ENCODE peak calls at places on chromosomes 12 and 14, in seven cellular contexts. P is CD4-positive, CD25-positive, alpha-beta regulatory T cell; C is IMR-90; A is lung; F is cardiac muscle cell; K is heart left ventricle; T is lower lobe of right lung. M is an unnamed sample. For H3K36me3, the result is how much of the 10 kb centered on the place peaks cover.

GRCh38 chr14:22185191-22185590 is 403.8 kb downstream of the DAD1 start:
- DNase-seq in T (no peak), F (no peak), C (peak), K (no peak), A (no peak), P (no peak), M (no peak)

GRCh38 chr14:100546051-100546443 is 41.2 kb downstream of the BEGAIN start:
- DNase-seq in T (peak), C (no peak), F (no peak), P (no peak), A (no peak), K (no peak), M (no peak)

GRCh38 chr12:10369557-10370150 is 20.2 kb downstream of the KLRK1 start:
- DNase-seq in F (no peak), K (no peak), C (no peak), P (no peak), A (no peak), T (no peak), M (no peak)

GRCh38 chr14:53338192-53338591 is 185.1 kb upstream of the DDHD1 start:
- DNase-seq in T (no peak), K (no peak), F (no peak), C (peak), P (no peak), A (no peak), M (no peak)

GRCh38 chr14:70662816-70663215 is 21.1 kb downstream of the TTC9 start:
- DNase-seq in C (no peak), T (no peak), K (no peak), A (no peak), P (no peak), F (no peak), M (no peak)

GRCh38 chr14:94677747-94678146 is 65.6 kb downstream of the SERPINA3 start:
- DNase-seq in A (no peak), P (no peak), F (no peak), T (no peak), K (no peak), C (no peak), M (no peak)

GRCh38 chr12:124162151-124163110 is 132.5 kb upstream of the RFLNA start:
- DNase-seq in C (no peak), F (no peak), A (no peak), T (no peak), K (no peak), P (no peak), M (no peak)

GRCh38 chr12:92827836-92828431 is 101.2 kb downstream of the EEA1 start:
- DNase-seq in C (peak), T (no peak), F (peak), P (peak), A (no peak), K (no peak), M (no peak)

GRCh38 chr12:64714551-64714968 is 44.6 kb downstream of the GNS start:
- DNase-seq in P (peak), T (no peak), C (no peak), K (no peak), F (no peak), A (no peak), M (no peak)

GRCh38 chr12:96054262-96054645 is 18.9 kb upstream of the LTA4H start:
- DNase-seq in A (no peak), C (no peak), K (peak), T (no peak), F (no peak), P (no peak), M (no peak)

GRCh38 chr14:100864960-100865681 is 38.4 kb downstream of the RTL1 start:
- DNase-seq in C (peak), K (no peak), T (peak), F (no peak), P (no peak), A (no peak), M (no peak)

GRCh38 chr12:68225576-68226476 is at the start of gene IL26:
- DNase-seq in T (no peak), P (no peak), F (no peak), A (no peak), C (no peak), K (no peak), M (no peak)

GRCh38 chr12:11822071-11822818 is 172.8 kb downstream of the ETV6 start:
- DNase-seq in F (no peak), A (no peak), T (no peak), K (no peak), C (peak), P (no peak), M (no peak)

GRCh38 chr14:74425525-74426201 is 347 bp downstream of the SYNDIG1L start:
- DNase-seq in A (no peak), K (no peak), T (no peak), C (no peak), F (peak), P (peak), M (no peak)

GRCh38 chr12:132908145-132909029 is 21.0 kb upstream of the CHFR start:
- DNase-seq in F (peak), P (peak), A (peak), T (peak), C (peak), K (peak), M (peak)

GRCh38 chr14:65840786-65841185 is 428.3 kb downstream of the FUT8 start:
- DNase-seq in P (no peak), T (no peak), K (no peak), C (peak), A (no peak), F (no peak), M (no peak)

GRCh38 chr14:25220514-25220913 is 170.6 kb upstream of the STXBP6 start:
- DNase-seq in K (no peak), C (no peak), P (no peak), T (no peak), F (no peak), A (no peak), M (no peak)

GRCh38 chr12:121261397-121261796 is 35.1 kb downstream of the CAMKK2 start:
- DNase-seq in A (no peak), T (no peak), C (no peak), K (no peak), F (no peak), P (no peak), M (no peak)

GRCh38 chr12:113155060-113155459 is 5.5 kb downstream of the CFAP73 start:
- DNase-seq in C (no peak), K (no peak), A (no peak), T (no peak), F (no peak), P (no peak), M (no peak)

GRCh38 chr12:3357950-3358525 is 133.0 kb upstream of the PRMT8 start:
- DNase-seq in F (no peak), T (no peak), C (no peak), K (no peak), A (no peak), P (no peak), M (no peak)

GRCh38 chr14:65332141-65332871 is 80.2 kb upstream of the FUT8 start:
- DNase-seq in C (no peak), F (no peak), P (no peak), A (no peak), T (no peak), K (no peak), M (no peak)

GRCh38 chr14:61358812-61359211 is 37.4 kb downstream of the PRKCH start:
- DNase-seq in P (no peak), T (no peak), C (no peak), K (no peak), F (no peak), A (no peak), M (no peak)

GRCh38 chr12:19322376-19322775 is 116.9 kb upstream of the AEBP2 start:
- DNase-seq in P (no peak), C (no peak), A (no peak), F (no peak), K (no peak), T (no peak), M (no peak)

GRCh38 chr14:71432334-71432733 is 499.9 kb upstream of the RGS6 start:
- DNase-seq in K (no peak), C (no peak), A (no peak), T (no peak), P (no peak), F (no peak), M (no peak)

GRCh38 chr12:103865151-103865730 is 24.2 kb upstream of the NT5DC3 start:
- DNase-seq in P (no peak), T (no peak), F (no peak), C (no peak), K (no peak), A (no peak), M (no peak)

GRCh38 chr14:104229621-104230041 is 91.2 kb downstream of the KIF26A start:
- DNase-seq in A (no peak), F (no peak), C (no peak), K (no peak), P (no peak), T (peak), M (peak)

GRCh38 chr12:14108702-14109101 is 127.3 kb upstream of the GRIN2B start:
- DNase-seq in T (no peak), F (peak), C (no peak), K (no peak), P (no peak), A (no peak), M (no peak)

GRCh38 chr14:93114713-93115068 is 1.0 kb downstream of the ITPK1 start:
- DNase-seq in K (no peak), F (peak), T (peak), C (no peak), A (no peak), P (no peak), M (peak)
- H3K27ac ChIP-seq in K (peak), F (no peak), T (peak), C (no peak), A (peak), P (peak), M (peak)

GRCh38 chr12:131908082-131908715 is 13.8 kb downstream of the ULK1 start:
- DNase-seq in F (no peak), P (no peak), A (no peak), T (no peak), K (no peak), C (no peak), M (no peak)

GRCh38 chr12:131909596-131910219 is 15.3 kb downstream of the ULK1 start:
- DNase-seq in P (no peak), C (no peak), K (no peak), T (no peak), A (no peak), F (no peak), M (no peak)

GRCh38 chr12:131908716-131909595 is 14.5 kb downstream of the ULK1 start:
- DNase-seq in T (no peak), C (no peak), A (no peak), F (no peak), K (no peak), P (no peak), M (no peak)

GRCh38 chr12:131905640-131906091 is 11.2 kb downstream of the ULK1 start:
- DNase-seq in P (no peak), F (no peak), A (no peak), C (no peak), K (no peak), T (no peak), M (no peak)

DNA sequence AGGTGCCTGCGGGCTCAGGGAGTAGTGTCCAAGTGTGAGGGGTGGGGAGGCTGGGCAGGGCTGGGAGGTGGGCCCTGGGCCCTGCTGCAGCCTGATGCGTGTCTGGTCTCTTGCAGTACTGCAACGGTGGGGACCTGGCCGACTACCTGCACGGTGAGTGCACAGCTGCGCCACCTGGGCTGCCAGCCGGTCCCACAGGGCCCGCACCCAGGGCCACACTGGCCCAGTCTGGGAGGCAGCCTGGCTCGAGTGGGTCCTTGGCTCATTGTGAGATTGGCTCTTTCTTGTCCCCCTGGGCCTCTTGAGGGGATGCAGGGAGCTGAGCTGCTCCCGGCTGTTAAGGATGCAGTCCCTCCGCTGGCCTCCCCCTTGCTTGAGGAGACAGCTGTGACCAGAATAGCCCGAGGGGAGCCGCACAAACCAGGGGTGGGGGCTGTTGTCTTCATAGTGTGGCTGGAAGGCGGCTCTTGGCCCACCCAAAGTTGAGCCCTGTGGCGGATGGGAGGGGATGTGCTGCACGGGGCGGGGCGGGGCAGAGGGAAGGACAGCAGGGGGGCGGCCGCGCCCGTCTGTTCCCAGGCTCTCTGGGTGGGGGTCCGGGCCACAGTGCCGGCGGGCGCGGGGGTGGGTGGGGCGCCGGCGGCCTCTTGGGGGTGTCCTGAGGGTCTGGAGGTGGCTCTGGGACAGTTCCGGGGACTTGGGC is 13.1 kb downstream of the ULK1 start:
- DNase-seq in F (no peak), P (no peak), C (no peak), T (no peak), K (no peak), A (no peak), M (no peak)
- H3K36me3 ChIP-seq in F (under half), P (under half), C (under half), T (half or more), K (under half), A (half or more), M (under half)

GRCh38 chr14:91417983-91418386 is 365 bp upstream of the CCDC88C start:
- DNase-seq in A (no peak), C (no peak), F (no peak), T (peak), P (peak), K (no peak), M (no peak)

GRCh38 chr14:91416744-91417133 is 881 bp downstream of the CCDC88C start:
- DNase-seq in C (no peak), T (peak), K (peak), A (no peak), P (no peak), F (no peak), M (peak)

GRCh38 chr14:91417134-91417982 is at the start of gene CCDC88C:
- DNase-seq in P (peak), T (peak), K (peak), A (peak), C (no peak), F (peak), M (peak)

GRCh38 chr14:91414475-91415342 is 2.9 kb downstream of the CCDC88C start:
- DNase-seq in T (no peak), F (no peak), C (no peak), P (no peak), A (no peak), K (no peak), M (no peak)

DNA sequence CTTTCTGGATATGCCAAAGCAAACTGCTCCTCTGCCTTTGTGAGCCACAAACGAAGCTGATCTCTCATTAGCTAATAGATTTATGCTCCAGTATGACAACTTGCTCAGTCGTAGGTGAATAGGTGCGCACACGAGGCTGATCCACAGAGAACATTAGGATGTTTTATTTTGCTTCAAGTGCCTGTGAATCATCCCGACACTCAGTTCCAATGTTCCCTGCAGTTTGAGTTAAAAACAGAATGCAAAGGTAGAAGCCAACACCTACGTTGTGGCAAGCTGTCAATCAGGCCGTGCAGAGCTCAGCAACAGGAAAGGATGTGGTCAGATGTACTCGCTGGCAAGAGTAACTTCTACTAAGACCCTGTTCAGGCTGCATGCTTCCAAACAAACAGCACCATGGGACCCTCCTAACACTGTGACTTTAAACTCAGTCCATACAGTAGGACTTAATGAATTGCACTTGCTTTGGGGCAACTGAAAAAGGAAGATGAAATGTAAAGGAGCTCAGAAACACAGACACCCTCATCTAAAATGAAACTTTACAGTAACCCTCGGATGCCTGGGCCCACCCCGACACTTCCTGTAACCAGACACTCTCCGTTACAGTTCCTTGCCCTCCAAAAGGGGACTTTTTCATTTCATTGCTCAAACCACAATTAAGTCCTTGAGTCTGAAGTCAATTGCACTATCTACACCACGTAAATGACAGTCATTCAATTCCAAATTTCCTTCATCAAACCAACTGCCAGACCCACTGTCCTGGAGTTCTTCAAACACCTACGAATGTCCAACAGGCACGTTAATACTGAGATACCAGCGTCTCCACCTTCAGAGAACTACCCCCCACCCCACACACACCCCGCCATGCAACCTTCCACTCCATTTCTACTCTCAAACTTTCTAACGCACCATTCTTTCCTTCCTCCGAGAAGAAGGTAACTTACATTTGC is 1.6 kb downstream of the CCDC88C start:
- DNase-seq in A (no peak), P (peak), K (no peak), F (no peak), C (no peak), T (no peak), M (peak)
- H3K27ac ChIP-seq in A (no peak), P (peak), K (peak), F (no peak), C (no peak), T (peak), M (peak)

DNA sequence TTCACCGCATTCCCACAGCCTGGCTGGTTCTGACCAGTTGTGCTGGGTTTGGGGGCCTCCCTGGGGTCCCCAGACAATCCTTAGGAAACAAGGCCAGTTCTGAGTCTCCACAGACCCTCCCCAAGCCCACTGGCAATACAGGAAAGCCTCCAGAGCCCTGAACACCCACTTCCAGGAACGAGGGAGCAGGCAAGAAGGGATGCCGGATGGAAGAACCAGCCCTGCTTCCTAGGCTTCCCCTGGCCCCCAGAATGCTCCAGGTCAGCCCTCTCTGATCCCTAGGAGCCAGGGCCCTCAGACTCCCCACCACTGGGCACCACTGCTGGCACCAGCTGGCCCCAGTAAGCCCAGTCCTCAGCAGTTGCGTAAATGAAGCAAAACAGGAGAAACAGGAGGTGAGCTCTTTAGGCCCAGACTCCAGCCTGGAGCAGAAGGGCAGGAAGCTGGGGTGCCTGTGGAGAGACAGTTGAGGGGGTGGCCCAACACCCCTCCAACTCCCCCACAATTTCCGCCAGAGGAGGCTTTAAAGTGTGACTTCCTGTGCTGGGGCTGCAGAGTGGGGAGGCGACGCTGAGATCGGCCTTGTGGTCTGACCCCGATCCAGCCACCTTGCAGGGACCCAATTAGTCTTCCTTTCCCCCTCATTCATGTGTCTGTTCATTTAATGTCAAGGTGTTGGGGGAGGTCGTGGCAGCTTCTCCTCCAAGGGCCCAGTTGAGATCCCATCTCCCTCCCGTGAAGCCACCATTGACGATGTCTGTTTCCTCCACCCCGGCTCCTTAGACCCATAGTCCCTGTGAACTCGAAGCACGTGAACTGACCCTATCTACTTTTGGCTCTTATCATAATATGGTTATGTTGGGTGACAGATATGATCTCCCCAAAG is 4.8 kb downstream of the TNFRSF1A start:
- DNase-seq in F (no peak), C (no peak), K (no peak), P (peak), A (peak), T (no peak), M (no peak)
- H3K36me3 ChIP-seq in F (under half), C (under half), K (under half), P (under half), A (under half), T (under half), M (under half)

DNA sequence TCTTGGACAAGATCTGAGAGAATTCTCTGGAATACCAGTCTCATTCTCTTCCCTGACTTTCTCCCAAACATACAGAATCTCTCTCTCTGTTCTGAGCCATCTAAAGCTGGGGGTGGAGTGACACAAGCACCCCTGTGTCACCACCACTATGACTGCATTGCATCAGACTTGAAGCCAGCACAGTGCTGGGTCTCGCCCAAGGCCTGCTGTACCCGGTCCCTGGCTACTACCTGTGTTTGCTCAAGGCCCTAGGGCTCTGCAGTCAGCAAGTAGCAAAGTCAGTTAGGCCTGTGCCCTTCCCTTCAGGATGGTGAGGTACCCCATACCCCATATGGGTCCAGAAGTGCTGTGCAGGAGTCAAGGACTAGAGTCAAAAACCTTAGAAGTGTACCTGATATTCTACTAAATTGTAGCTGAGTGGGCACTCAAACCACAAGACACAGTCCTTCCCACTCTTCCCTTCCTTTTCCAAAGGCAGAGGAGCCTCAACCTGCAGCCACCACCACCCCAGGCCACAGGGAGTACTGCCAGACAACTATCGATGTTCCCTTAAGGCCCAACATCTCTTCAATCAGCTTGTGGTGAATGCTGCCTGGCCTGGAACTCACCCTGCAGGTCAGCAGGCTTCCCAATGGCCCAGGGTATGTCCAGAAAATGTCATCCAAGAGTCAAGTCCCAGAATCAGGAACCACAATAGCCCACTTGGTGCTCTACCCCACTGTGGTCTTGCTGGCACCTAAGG is 21.2 kb upstream of the RDH16 start:
- DNase-seq in K (no peak), P (no peak), T (no peak), A (no peak), F (no peak), C (no peak), M (no peak)
- H3K27ac ChIP-seq in K (no peak), P (no peak), T (no peak), A (no peak), F (no peak), C (no peak), M (no peak)